ENCODE peak calls at places on chromosomes 3 and 15, in six cellular contexts. L is CD4-positive, alpha-beta memory T cell; K is AG08396; V is iPS-NIHi11; E is stimulated activated CD8-positive, alpha-beta memory T cell treated with anti-CD3 and anti-CD28 coated beads, Interleukin-15, amount 100 ng/mL, for 1 hour; S is heart right ventricle. G is an unnamed sample.

GRCh38 chr3:138438896-138439295 is 4.5 kb downstream of the ESYT3 start:
- DNase-seq in E (no peak), V (no peak), L (no peak), K (no peak), S (no peak), G (peak; percentile 22)

GRCh38 chr3:48694610-48695051 is 8.9 kb upstream of the NCKIPSD start:
- DNase-seq in L (no peak), K (peak; percentile 81), S (peak; percentile 73), E (no peak), V (no peak), G (no peak)

GRCh38 chr3:51681453-51681852 is 10.4 kb downstream of the TEX264 start:
- DNase-seq in E (no peak), K (no peak), L (peak; percentile 62), V (no peak), S (no peak), G (no peak)

GRCh38 chr3:183490653-183491052 is 62.2 kb upstream of the MCF2L2 start:
- DNase-seq in L (no peak), V (peak; percentile 30), K (no peak), E (no peak), S (no peak), G (peak; percentile 41)

GRCh38 chr3:149020196-149020838 is 29.0 kb downstream of the GYG1 start:
- DNase-seq in L (no peak), K (no peak), E (no peak), S (peak; percentile 28), V (peak; percentile 5), G (no peak)

GRCh38 chr3:112979244-112979832 is 4.4 kb upstream of the CD200R1 start:
- DNase-seq in K (no peak), S (no peak), V (peak; percentile 14), E (no peak), L (peak; percentile 59), G (no peak)

GRCh38 chr15:29601811-29602210 is 220.5 kb downstream of the TJP1 start:
- DNase-seq in L (no peak), V (no peak), S (no peak), E (no peak), K (no peak), G (no peak)

GRCh38 chr3:194072097-194072428 is 63.9 kb upstream of the HES1 start:
- DNase-seq in V (no peak), K (no peak), L (no peak), S (no peak), E (no peak), G (no peak)

GRCh38 chr3:126340943-126341754 is 16.1 kb downstream of the KLF15 start:
- DNase-seq in V (no peak), K (no peak), E (no peak), L (no peak), S (no peak), G (no peak)

GRCh38 chr3:115666081-115666480 is 42.8 kb downstream of the GAP43 start:
- DNase-seq in S (no peak), V (no peak), K (no peak), E (no peak), L (no peak), G (no peak)

GRCh38 chr3:104610730-104611652 is 755.7 kb upstream of the ALCAM start:
- DNase-seq in V (no peak), K (no peak), S (no peak), E (no peak), L (no peak), G (no peak)

GRCh38 chr3:36944012-36944640 is 728 bp downstream of the TRANK1 start:
- DNase-seq in L (peak; percentile 31), S (peak; percentile 66), E (no peak), K (peak; percentile 86), V (peak; percentile 81), G (peak; percentile 68)

GRCh38 chr3:17741621-17742091 is 775 bp downstream of the TBC1D5 start:
- DNase-seq in S (no peak), E (no peak), K (no peak), L (no peak), V (no peak), G (no peak)

GRCh38 chr15:89836255-89837133 is 21.8 kb upstream of the ANPEP start:
- DNase-seq in V (no peak), E (no peak), S (no peak), L (no peak), K (peak; percentile 85), G (no peak)

GRCh38 chr3:52704611-52705437 is 767 bp downstream of the GLT8D1 start:
- DNase-seq in V (no peak), E (no peak), S (no peak), K (peak; percentile 65), L (no peak), G (no peak)

GRCh38 chr3:11482024-11482423 is 161.7 kb downstream of the VGLL4 start:
- DNase-seq in K (peak; percentile 24), V (no peak), S (peak; percentile 78), L (no peak), E (no peak), G (no peak)

GRCh38 chr15:74545776-74546656 is 5.0 kb downstream of the ARID3B start:
- DNase-seq in E (peak; percentile 87), S (peak; percentile 97), V (peak; percentile 72), K (peak; percentile 97), L (peak; percentile 76), G (peak; percentile 37)

GRCh38 chr15:89657691-89658200 is 2.5 kb upstream of the KIF7 start:
- DNase-seq in L (no peak), V (no peak), K (no peak), E (no peak), S (no peak), G (no peak)

GRCh38 chr3:38755130-38755529 is 60.9 kb downstream of the SCN10A start:
- DNase-seq in E (no peak), L (no peak), K (no peak), V (peak; percentile 64), S (no peak), G (no peak)

GRCh38 chr3:93904568-93904967 is 69.1 kb downstream of the PROS1 start:
- DNase-seq in K (no peak), S (no peak), L (no peak), E (no peak), V (no peak), G (no peak)

GRCh38 chr3:30934208-30934550 is 39.7 kb upstream of the GADL1 start:
- DNase-seq in L (peak; percentile 9), E (no peak), V (no peak), S (no peak), K (peak; percentile 37), G (no peak)

GRCh38 chr3:52795298-52795900 is 803 bp downstream of the ITIH3 start:
- DNase-seq in E (no peak), V (no peak), S (no peak), L (no peak), K (no peak), G (no peak)

GRCh38 chr3:177731644-177732268 is 534.5 kb upstream of the TBL1XR1 start:
- DNase-seq in E (no peak), V (no peak), L (no peak), K (no peak), S (no peak), G (no peak)

GRCh38 chr15:60740787-60741354 is 261.9 kb upstream of the ICE2 start:
- DNase-seq in K (no peak), S (no peak), L (peak; percentile 53), E (no peak), V (no peak), G (no peak)

GRCh38 chr3:184368804-184369183 is 7.3 kb downstream of the POLR2H start:
- DNase-seq in E (no peak), K (peak; percentile 68), S (no peak), V (no peak), L (no peak), G (no peak)

GRCh38 chr3:114231616-114232015 is 5.8 kb downstream of the ZNF80 start:
- DNase-seq in K (no peak), V (no peak), E (peak; percentile 11), L (peak; percentile 54), S (no peak), G (no peak)

GRCh38 chr3:69031635-69032034 is 18.2 kb upstream of the EOGT start:
- DNase-seq in K (no peak), E (no peak), L (no peak), S (no peak), V (no peak), G (no peak)

GRCh38 chr15:30953731-30954378 is 37.6 kb downstream of the MTMR10 start:
- DNase-seq in K (peak; percentile 83), V (peak; percentile 27), E (no peak), S (peak; percentile 25), L (no peak), G (peak; percentile 34)

GRCh38 chr3:122092460-122093165 is 37.5 kb downstream of the CD86 start:
- DNase-seq in K (peak; percentile 37), L (peak; percentile 12), E (no peak), S (peak; percentile 15), V (peak; percentile 24), G (peak; percentile 41)

GRCh38 chr3:177448987-177449975 is 252.0 kb upstream of the TBL1XR1 start:
- DNase-seq in K (peak; percentile 23), L (peak; percentile 28), V (no peak), E (no peak), S (no peak), G (no peak)

GRCh38 chr15:91348812-91349500 is 248.9 kb downstream of the SV2B start:
- DNase-seq in K (no peak), E (no peak), L (peak; percentile 22), V (no peak), S (no peak), G (no peak)

GRCh38 chr15:29612701-29613100 is 209.6 kb downstream of the TJP1 start:
- DNase-seq in K (no peak), S (no peak), V (no peak), L (no peak), E (no peak), G (no peak)

GRCh38 chr3:184257083-184257915 is 4.1 kb downstream of the CAMK2N2 start:
- DNase-seq in E (no peak), V (no peak), K (no peak), S (no peak), L (no peak), G (no peak)

G was measured in H9.